ENCODE peak calls at places on chromosome 1, in seven cellular contexts. J, Y, U, S, H, Q and T are unnamed samples.

GRCh38 chr1:230877139-230877923 is 9.0 kb upstream of the C1orf198 start:
- DNase-seq in J (no peak), Y (no peak), U (no peak), S (no peak), H (no peak), Q (no peak), T (no peak)

GRCh38 chr1:9317591-9318331 is 25.1 kb downstream of the SPSB1 start:
- DNase-seq in J (no peak), Y (no peak), U (peak; percentile 46), S (no peak), H (no peak), Q (no peak), T (peak; percentile 44)

GRCh38 chr1:28296401-28297220 is 32.2 kb upstream of the MED18 start:
- DNase-seq in J (no peak), Y (no peak), U (no peak), S (peak; percentile 71), H (no peak), Q (no peak), T (no peak)

GRCh38 chr1:7543718-7544090 is 227.4 kb upstream of the VAMP3 start:
- DNase-seq in J (no peak), Y (no peak), U (no peak), S (no peak), H (no peak), Q (no peak), T (no peak)

GRCh38 chr1:247647864-247648263 is 31.7 kb downstream of the OR13G1 start:
- DNase-seq in J (no peak), Y (no peak), U (no peak), S (no peak), H (no peak), Q (no peak), T (no peak)

GRCh38 chr1:214312530-214313051 is 31.6 kb downstream of the SMYD2 start:
- DNase-seq in J (no peak), Y (no peak), U (no peak), S (peak; percentile 10), H (no peak), Q (no peak), T (no peak)

GRCh38 chr1:170067253-170067819 is 7.2 kb downstream of the KIFAP3 start:
- DNase-seq in J (no peak), Y (no peak), U (no peak), S (peak; percentile 20), H (no peak), Q (no peak), T (no peak)

GRCh38 chr1:9289090-9289534 is 3.6 kb upstream of the SPSB1 start:
- DNase-seq in J (peak; percentile 74), Y (no peak), U (peak; percentile 23), S (peak; percentile 55), H (peak; percentile 29), Q (peak; percentile 80), T (no peak)

GRCh38 chr1:53463961-53464899 is 5.0 kb downstream of the DMRTB1 start:
- DNase-seq in J (no peak), Y (no peak), U (no peak), S (no peak), H (no peak), Q (no peak), T (no peak)

GRCh38 chr1:68456207-68456606 is 6.5 kb upstream of the RPE65 start:
- DNase-seq in J (no peak), Y (no peak), U (no peak), S (no peak), H (no peak), Q (no peak), T (no peak)

GRCh38 chr1:223704921-223705878 is 7.1 kb upstream of the CAPN2 start:
- DNase-seq in J (peak; percentile 37), Y (no peak), U (no peak), S (peak; percentile 74), H (no peak), Q (no peak), T (no peak)